ENCODE peak calls at places on chromosome 4, in nine cellular contexts. D is adipocyte, G is neuronal stem cell, W is BJ, T is lung, V is left ventricle myocardium inferior, F is fibroblast of mammary gland, E is WERI-Rb-1, P is breast epithelium. H is an unnamed sample.

GRCh38 chr4:121690001-121690400 is 6.8 kb downstream of the ANXA5 start:
- DNase-seq in D (peak; percentile 55), G (no peak), W (no peak), T (no peak), V (no peak), F (peak; percentile 72), E (no peak), P (no peak), H (peak; percentile 68)

GRCh38 chr4:74374561-74375327 is 9.8 kb downstream of the EREG start:
- DNase-seq in D (peak; percentile 87), G (no peak), W (peak; percentile 62), T (peak; percentile 53), V (no peak), F (peak; percentile 96), E (no peak), P (no peak), H (peak; percentile 92)

GRCh38 chr4:185966997-185967775 is 101.8 kb upstream of the TLR3 start:
- DNase-seq in D (peak; percentile 46), G (no peak), W (no peak), T (no peak), V (no peak), F (no peak), E (no peak), P (no peak), H (peak; percentile 6)

GRCh38 chr4:162499478-162499877 is 335.7 kb upstream of the FSTL5 start:
- DNase-seq in D (peak; percentile 19), G (no peak), W (no peak), T (no peak), V (no peak), F (no peak), E (no peak), P (no peak), H (no peak)

GRCh38 chr4:79638735-79639134 is 230.7 kb upstream of the GK2 start:
- DNase-seq in D (no peak), G (no peak), W (no peak), T (no peak), V (no peak), F (no peak), E (no peak), P (no peak), H (no peak)

GRCh38 chr4:18568600-18568999 is 547.0 kb upstream of the LCORL start:
- DNase-seq in D (peak; percentile 25), G (no peak), W (no peak), T (no peak), V (no peak), F (peak; percentile 1), E (no peak), P (no peak), H (no peak)

GRCh38 chr4:80462537-80463207 is 127.1 kb downstream of the CFAP299 start:
- DNase-seq in D (no peak), G (no peak), W (no peak), T (no peak), V (no peak), F (peak; percentile 59), E (no peak), P (no peak), H (peak; percentile 51)

GRCh38 chr4:184406915-184407314 is 67.4 kb downstream of the IRF2 start:
- DNase-seq in D (peak; percentile 25), G (no peak), W (no peak), T (no peak), V (no peak), F (peak; percentile 22), E (no peak), P (no peak), H (no peak)

GRCh38 chr4:78058591-78059523 is 1.7 kb downstream of the FRAS1 start:
- DNase-seq in D (peak; percentile 74), G (peak; percentile 65), W (no peak), T (peak; percentile 44), V (peak; percentile 24), F (peak; percentile 36), E (peak; percentile 59), P (no peak), H (peak; percentile 27)

GRCh38 chr4:100631281-100631968 is 113.6 kb upstream of the EMCN start:
- DNase-seq in D (no peak), G (no peak), W (no peak), T (no peak), V (no peak), F (no peak), E (no peak), P (no peak), H (no peak)

GRCh38 chr4:48985976-48986653 is at the start of gene CWH43:
- DNase-seq in D (no peak), G (peak; percentile 12), W (no peak), T (no peak), V (no peak), F (no peak), E (peak; percentile 42), P (no peak), H (no peak)
- H3K4me3 ChIP-seq in D (no peak within 1 kb of the TSS), G (peak within 1 kb of the TSS; percentile 74), W (no peak within 1 kb of the TSS), T (no peak within 1 kb of the TSS), V (peak within 1 kb of the TSS; percentile 50), F (no peak within 1 kb of the TSS), E (peak within 1 kb of the TSS; percentile 26), P (no peak within 1 kb of the TSS), H (no peak within 1 kb of the TSS)

DNA sequence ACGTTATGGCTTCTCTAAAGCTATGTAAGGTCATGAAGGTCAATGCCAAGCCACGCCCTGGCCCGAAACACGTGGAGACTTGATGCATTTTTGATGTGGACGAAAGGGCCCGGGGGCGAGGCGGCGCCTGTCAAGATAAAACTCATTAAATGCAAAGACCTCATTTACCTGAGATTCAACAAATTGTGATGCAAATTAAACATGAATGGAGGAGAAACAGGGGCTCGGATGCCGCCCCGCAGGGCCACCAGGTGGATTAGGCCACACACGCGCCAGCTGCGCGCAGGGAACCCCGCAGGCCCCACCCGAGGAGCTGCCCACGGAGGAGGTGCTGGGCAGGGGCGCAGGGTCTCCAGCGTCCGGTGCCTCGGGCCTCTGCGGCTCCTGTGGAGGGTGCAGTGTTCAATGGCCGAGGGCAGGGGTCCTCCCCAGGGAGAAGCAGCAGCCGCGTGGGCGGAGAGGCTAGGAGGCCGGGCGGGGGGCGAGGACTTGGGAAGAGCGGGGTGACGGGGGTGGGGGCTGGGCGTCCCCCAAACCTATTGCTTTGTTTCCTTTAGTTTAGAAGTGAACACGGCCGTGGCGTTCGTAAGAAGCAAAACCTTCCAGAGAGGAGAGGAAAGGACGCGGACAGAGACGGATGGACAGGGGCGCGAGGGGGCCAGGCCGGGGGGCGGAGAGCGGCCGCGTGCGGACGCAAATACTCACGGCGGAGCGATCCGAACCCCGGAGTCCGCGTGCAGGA is 40.4 kb downstream of the CPLX1 start:
- DNase-seq in D (peak; percentile 16), G (no peak), W (no peak), T (no peak), V (no peak), F (no peak), E (no peak), P (no peak), H (no peak)
- H3K4me3 ChIP-seq in D (no peak overlapping the region), G (peak overlapping the region; percentile 8), W (no peak overlapping the region), T (no peak overlapping the region), V (peak overlapping the region; percentile 65), F (no peak overlapping the region), E (no peak overlapping the region), P (peak overlapping the region; percentile 42), H (no peak overlapping the region)

DNA sequence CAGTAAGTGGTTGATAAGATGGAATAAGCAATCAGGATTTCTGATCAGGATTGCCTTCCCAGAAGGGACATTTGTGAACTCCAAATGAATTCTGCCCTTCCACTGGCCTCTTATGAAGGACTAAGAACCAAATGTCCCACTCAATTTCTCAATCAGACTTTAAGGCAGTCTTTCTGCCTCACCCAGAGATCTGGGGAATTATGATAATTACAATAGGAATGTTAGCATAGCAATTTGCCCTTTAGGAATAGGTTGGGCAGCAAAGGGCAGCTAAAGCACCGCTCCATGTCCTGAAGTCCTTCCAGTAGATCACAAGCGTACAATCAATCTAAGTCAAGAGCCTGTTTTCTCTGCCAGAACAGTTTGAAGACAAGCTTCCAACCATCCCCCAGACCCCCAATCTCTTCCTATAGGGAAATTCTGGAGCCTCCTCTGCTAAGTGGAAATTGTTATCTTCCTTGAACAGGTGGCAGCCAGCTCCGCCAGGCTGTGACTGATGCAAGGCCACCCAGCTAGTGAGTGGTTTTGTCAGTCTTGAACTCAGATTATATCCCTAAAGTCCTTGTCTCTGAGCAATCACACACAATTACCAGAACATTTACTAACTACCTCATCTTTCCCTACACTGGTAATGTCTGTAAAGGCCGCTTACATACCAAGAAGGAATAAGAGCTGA is 18.6 kb downstream of the NKX3-2 start:
- DNase-seq in D (no peak), G (no peak), W (no peak), T (no peak), V (no peak), F (no peak), E (no peak), P (no peak), H (no peak)
- H3K4me3 ChIP-seq in D (no peak overlapping the region), G (no peak overlapping the region), W (no peak overlapping the region), T (no peak overlapping the region), V (no peak overlapping the region), F (no peak overlapping the region), E (no peak overlapping the region), P (no peak overlapping the region), H (no peak overlapping the region)

DNA sequence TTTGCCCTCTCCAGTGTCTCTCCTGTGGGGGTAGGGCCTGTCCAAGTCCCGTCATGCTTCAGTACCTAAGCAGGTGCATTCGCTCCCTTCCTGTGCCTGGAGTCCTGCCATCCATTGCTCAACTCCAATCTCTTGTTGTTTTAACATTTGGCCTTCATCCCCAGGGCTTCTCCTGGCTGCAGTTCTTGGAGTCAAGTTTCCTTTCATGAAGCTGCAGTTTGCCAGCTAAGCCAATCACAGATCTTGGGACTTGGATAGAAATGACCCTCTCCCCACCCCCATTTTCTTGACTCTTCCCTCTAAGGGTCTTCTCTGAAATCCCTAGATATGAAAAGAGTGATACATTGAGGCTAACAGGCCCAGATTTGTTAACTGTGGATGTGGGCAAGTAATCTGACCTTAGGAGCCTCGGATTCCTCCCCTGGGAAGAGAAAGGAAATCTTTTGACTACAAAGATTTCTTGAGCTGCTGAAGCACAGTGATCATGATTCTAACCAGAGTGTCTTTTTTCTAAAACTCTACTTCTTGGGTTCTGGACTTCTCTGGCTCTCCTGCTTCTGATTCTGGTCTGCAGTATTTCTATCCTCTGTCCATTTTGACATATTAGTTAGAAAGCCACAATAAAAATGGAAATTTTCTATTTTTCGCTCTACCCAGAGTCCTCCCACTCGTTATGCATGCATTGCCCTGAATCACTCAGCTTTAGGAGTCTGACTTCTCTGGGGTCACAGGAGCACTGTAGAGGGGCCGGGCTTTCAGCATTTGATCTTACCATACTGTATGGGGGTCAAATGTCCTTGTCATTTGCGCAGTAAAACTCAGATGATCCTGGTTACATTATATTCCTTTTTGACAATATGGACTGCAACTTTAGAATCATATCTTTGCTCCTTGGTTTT is 61.0 kb downstream of the CHRNA9 start:
- DNase-seq in D (peak; percentile 68), G (no peak), W (no peak), T (peak; percentile 86), V (peak; percentile 67), F (peak; percentile 64), E (no peak), P (peak; percentile 81), H (no peak)
- H3K4me3 ChIP-seq in D (peak overlapping the region; percentile 11), G (no peak overlapping the region), W (no peak overlapping the region), T (no peak overlapping the region), V (no peak overlapping the region), F (no peak overlapping the region), E (no peak overlapping the region), P (no peak overlapping the region), H (no peak overlapping the region)

DNA sequence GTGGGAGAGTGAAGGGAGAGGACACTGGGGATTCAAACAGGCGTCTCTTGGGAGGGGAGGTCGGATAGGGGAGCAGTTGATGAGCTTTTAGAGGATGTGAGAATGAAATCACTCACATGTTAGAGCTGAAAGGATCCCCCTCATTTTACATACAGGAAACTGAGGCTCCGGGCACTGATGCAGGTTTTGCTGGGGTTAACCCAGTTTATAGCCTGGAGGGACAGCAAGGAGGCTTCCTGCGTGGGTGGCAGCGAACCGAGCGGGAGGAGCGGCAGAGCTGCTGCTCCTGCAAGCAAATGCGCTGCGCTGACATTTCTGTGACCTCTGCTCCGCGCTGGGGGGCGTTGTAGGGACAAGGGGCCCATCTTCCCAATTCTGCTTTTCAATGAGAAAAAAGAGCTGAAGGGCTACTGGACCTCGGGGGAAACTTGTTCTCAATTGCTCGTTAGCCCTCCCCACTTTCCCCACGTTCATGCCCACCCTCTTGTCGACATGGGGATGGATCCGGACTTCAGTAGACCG is 1.1 kb upstream of the NEUROG2 start:
- DNase-seq in D (no peak), G (peak; percentile 56), W (no peak), T (no peak), V (no peak), F (no peak), E (no peak), P (no peak), H (no peak)
- H3K4me3 ChIP-seq in D (no peak overlapping the region), G (no peak overlapping the region), W (no peak overlapping the region), T (no peak overlapping the region), V (peak overlapping the region; percentile 69), F (no peak overlapping the region), E (peak overlapping the region; percentile 45), P (no peak overlapping the region), H (no peak overlapping the region)